ENCODE peak calls at places on chromosome 2, in six cellular contexts. L, Y, X, A, S and W are unnamed samples.
A peak's percentile ranks its signal among the peaks of the same experiment; 100 is the strongest.

GRCh38 chr2:208183937-208184336 is 5.9 kb downstream of the C2orf80 start:
- DNase-seq in S (no peak), Y (no peak), A (no peak), X (no peak), L (no peak), W (no peak)

GRCh38 chr2:238096311-238097011 is 3.7 kb upstream of the ESPNL start:
- DNase-seq in S (peak; percentile 74), L (no peak), X (peak; percentile 40), A (no peak), Y (no peak), W (no peak)

GRCh38 chr2:20250436-20250835 is 25.5 kb upstream of the SDC1 start:
- DNase-seq in Y (no peak), A (no peak), X (no peak), S (no peak), L (no peak), W (no peak)

GRCh38 chr2:47070920-47071824 is 83.9 kb downstream of the STPG4 start:
- DNase-seq in Y (peak; percentile 91), A (no peak), S (peak; percentile 95), L (peak; percentile 83), X (peak; percentile 85), W (peak; percentile 50)

GRCh38 chr2:127530245-127531132 is 4.2 kb upstream of the IWS1 start:
- DNase-seq in Y (no peak), A (no peak), S (no peak), L (no peak), X (no peak), W (no peak)

GRCh38 chr2:2332381-2332780 is 1.3 kb upstream of the MYT1L start:
- DNase-seq in Y (no peak), A (no peak), L (no peak), X (no peak), S (no peak), W (no peak)

GRCh38 chr2:70094978-70095832 is 7.9 kb downstream of the PCBP1 start:
- DNase-seq in L (peak; percentile 43), Y (peak; percentile 87), A (no peak), X (peak; percentile 78), S (no peak), W (no peak)

GRCh38 chr2:143259368-143259958 is 130.2 kb downstream of the ARHGAP15 start:
- DNase-seq in Y (peak; percentile 13), A (no peak), S (no peak), X (peak; percentile 90), L (peak; percentile 27), W (peak; percentile 18)

GRCh38 chr2:18900691-18901113 is 311.3 kb upstream of the NT5C1B start:
- DNase-seq in S (no peak), X (no peak), A (no peak), Y (no peak), L (peak; percentile 41), W (peak; percentile 50)

GRCh38 chr2:158740127-158740526 is 55.0 kb upstream of the DAPL1 start:
- DNase-seq in X (no peak), Y (no peak), L (no peak), A (no peak), S (no peak), W (no peak)

GRCh38 chr2:11213090-11213638 is 57.9 kb downstream of the SLC66A3 start:
- DNase-seq in L (no peak), Y (no peak), S (no peak), X (no peak), A (no peak), W (peak; percentile 59)

GRCh38 chr2:239377591-239377990 is 23.2 kb downstream of the HDAC4 start:
- DNase-seq in A (no peak), Y (no peak), X (peak; percentile 41), L (no peak), S (no peak), W (no peak)

GRCh38 chr2:186518945-186519344 is 32.9 kb downstream of the ZC3H15 start:
- DNase-seq in Y (no peak), L (no peak), A (no peak), X (no peak), S (no peak), W (no peak)

DNA sequence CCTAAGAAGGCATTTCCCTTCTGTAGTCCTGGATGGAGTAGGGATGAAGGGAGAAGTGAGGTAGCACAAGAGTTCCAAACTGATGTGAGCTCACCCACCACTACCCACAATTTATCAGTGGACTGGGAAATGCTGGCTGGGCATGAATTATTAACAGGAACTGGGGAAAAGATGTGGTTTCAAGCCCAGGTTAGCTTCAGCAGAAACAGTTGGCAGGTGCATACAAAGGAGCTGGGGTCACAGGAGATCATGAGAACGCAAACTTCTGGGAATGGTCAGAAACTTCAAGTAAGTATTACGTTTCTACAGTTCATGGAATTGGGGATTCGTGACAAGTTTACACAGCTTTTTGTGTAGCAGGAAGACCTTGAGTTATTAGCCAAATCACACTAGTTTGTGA is 5.4 kb downstream of the CCDC141 start:
- DNase-seq in A (no peak), L (no peak), X (no peak), Y (no peak), S (no peak), W (no peak)
- H3K4me3 ChIP-seq in A (no peak overlapping the region), L (no peak overlapping the region), X (no peak overlapping the region), Y (no peak overlapping the region), S (no peak overlapping the region), W (no peak overlapping the region)

GRCh38 chr2:120443946-120444345 is 98.0 kb downstream of the INHBB start:
- DNase-seq in A (no peak), Y (no peak), X (no peak), S (no peak), L (no peak), W (no peak)
- H3K4me3 ChIP-seq in A (no peak overlapping the region), Y (no peak overlapping the region), X (no peak overlapping the region), S (no peak overlapping the region), L (no peak overlapping the region), W (no peak overlapping the region)

GRCh38 chr2:160331258-160332025 is 131.4 kb upstream of the ITGB6 start:
- DNase-seq in L (no peak), S (no peak), X (no peak), Y (no peak), A (no peak), W (no peak)
- H3K4me3 ChIP-seq in L (no peak overlapping the region), S (no peak overlapping the region), X (no peak overlapping the region), Y (no peak overlapping the region), A (no peak overlapping the region), W (no peak overlapping the region)

GRCh38 chr2:22360735-22361374 is 1024.1 kb upstream of the KLHL29 start:
- DNase-seq in L (no peak), A (no peak), Y (no peak), S (no peak), X (no peak), W (no peak)
- H3K4me3 ChIP-seq in L (no peak overlapping the region), A (no peak overlapping the region), Y (no peak overlapping the region), S (no peak overlapping the region), X (no peak overlapping the region), W (no peak overlapping the region)

GRCh38 chr2:62208758-62209114 is 12.8 kb downstream of the B3GNT2 start:
- DNase-seq in A (no peak), S (no peak), X (no peak), L (no peak), Y (no peak), W (no peak)
- H3K4me3 ChIP-seq in A (no peak overlapping the region), S (no peak overlapping the region), X (no peak overlapping the region), L (no peak overlapping the region), Y (no peak overlapping the region), W (no peak overlapping the region)

GRCh38 chr2:131425191-131426021 is 50.5 kb upstream of the TUBA3D start:
- DNase-seq in Y (no peak), A (no peak), X (no peak), L (no peak), S (no peak), W (no peak)
- H3K4me3 ChIP-seq in Y (no peak overlapping the region), A (no peak overlapping the region), X (no peak overlapping the region), L (no peak overlapping the region), S (peak overlapping the region; percentile 55), W (no peak overlapping the region)

DNA sequence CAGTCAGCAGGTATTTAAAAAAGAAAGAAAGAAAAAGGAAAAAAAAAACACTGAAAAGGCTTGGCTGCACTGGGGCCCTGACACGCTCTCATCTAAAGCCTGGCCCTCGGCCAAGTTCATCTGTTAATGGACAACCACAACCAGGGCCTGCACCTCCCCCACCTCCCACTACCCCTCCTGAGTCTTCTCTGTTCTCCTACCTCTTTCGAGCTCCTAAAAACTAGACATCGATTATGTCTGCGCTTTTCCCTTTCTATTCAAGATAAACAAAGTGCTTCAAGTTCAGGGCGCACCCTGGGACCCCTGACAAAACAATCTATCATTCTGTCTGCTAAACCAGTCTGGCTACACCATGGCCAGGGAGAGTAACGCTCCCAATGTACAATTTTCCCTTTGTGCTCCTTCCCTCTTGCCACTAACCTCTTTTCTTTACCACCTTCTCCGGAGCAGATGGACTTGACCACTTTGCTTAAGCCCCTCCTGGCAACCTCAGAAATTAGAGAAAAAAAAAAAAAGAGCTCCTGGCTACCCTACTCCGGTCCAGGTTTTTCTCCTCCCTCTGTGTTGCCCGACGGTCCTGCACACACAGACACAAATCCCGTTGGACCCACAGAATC is 22.7 kb downstream of the BCL11A start:
- DNase-seq in Y (peak; percentile 55), A (no peak), L (no peak), X (peak; percentile 94), S (peak; percentile 66), W (no peak)
- H3K4me3 ChIP-seq in Y (no peak overlapping the region), A (no peak overlapping the region), L (no peak overlapping the region), X (no peak overlapping the region), S (no peak overlapping the region), W (no peak overlapping the region)

DNA sequence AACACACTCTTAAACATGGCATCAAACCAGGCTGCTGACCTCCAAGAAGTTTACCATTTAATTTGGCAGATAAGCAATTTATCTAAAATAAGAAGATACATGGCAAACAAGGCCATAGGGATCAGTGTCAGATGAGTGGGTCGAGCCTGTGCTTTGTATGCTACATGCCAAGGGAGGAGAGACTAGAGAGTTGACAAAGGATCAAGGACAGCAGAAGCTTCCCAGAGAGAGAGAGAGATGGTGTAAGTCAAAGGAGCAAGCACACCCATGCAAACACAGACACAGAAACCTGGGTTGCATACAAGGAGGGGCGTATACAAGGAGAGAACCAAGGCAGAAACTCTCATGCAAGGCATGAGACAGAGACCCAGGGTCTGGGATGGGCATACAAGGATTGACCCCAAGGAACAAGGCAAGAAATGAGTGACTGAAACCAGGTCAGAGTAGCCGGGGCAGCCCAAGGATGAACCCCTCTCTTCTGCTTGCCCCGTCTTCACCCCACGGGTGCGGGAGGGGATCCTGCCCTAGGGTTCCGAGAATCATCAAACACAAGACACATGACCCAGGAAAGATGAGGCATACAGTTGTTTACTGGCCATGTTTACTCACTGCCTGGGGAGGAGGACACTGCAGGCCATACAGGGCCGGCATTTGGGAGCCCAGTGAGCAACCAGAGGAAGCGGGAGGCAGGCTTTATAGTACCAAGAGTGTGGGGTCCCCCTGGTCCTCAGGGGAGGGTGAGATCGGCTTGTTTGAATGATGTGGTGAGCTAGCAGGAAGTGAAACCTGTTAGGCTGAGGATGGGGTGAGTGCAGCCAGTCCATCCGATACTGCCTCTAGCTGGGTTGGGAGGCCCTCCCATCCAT is 529.2 kb upstream of the ID2 start:
- DNase-seq in A (no peak), L (no peak), Y (peak; percentile 21), X (no peak), S (peak; percentile 78), W (no peak)
- H3K4me3 ChIP-seq in A (no peak overlapping the region), L (no peak overlapping the region), Y (no peak overlapping the region), X (no peak overlapping the region), S (no peak overlapping the region), W (no peak overlapping the region)

GRCh38 chr2:120313695-120314615 is 32.0 kb upstream of the INHBB start:
- DNase-seq in X (no peak), L (no peak), Y (no peak), S (no peak), A (no peak), W (no peak)
- H3K4me3 ChIP-seq in X (peak overlapping the region; percentile 7), L (peak overlapping the region; percentile 47), Y (no peak overlapping the region), S (peak overlapping the region; percentile 57), A (peak overlapping the region; percentile 63), W (peak overlapping the region; percentile 48)